ENCODE peak calls at places on chromosome 1, in five cellular contexts. Q is nephron progenitor cell, F is left ventricle myocardium superior, J is HCT116, V is kidney tubule cell. B is an unnamed sample.

GRCh38 chr1:153968000-153968363 is 280 bp downstream of the CREB3L4 start:
- DNase-seq in Q (peak; percentile 38), F (peak; percentile 59), J (no peak), V (no peak), B (no peak)

GRCh38 chr1:159872896-159873295 is 10.4 kb upstream of the VSIG8 start:
- DNase-seq in Q (no peak), F (no peak), J (no peak), V (no peak), B (no peak)

GRCh38 chr1:87515781-87516180 is 187.1 kb downstream of the LMO4 start:
- DNase-seq in Q (no peak), F (no peak), J (no peak), V (peak; percentile 32), B (no peak)

GRCh38 chr1:25208561-25209222 is 23.6 kb downstream of the SYF2 start:
- DNase-seq in Q (no peak), F (no peak), J (no peak), V (no peak), B (no peak)

GRCh38 chr1:59736744-59737143 is 78.0 kb upstream of the HOOK1 start:
- DNase-seq in Q (no peak), F (no peak), J (no peak), V (no peak), B (no peak)

GRCh38 chr1:7042322-7043231 is 257.3 kb downstream of the CAMTA1 start:
- DNase-seq in Q (no peak), F (no peak), J (peak; percentile 10), V (peak; percentile 56), B (peak; percentile 73)

GRCh38 chr1:169326644-169327316 is 40.8 kb downstream of the NME7 start:
- DNase-seq in Q (no peak), F (no peak), J (no peak), V (peak; percentile 83), B (no peak)

GRCh38 chr1:225318706-225319575 is 108.9 kb downstream of the LBR start:
- DNase-seq in Q (peak; percentile 42), F (no peak), J (peak; percentile 36), V (peak; percentile 77), B (peak; percentile 19)

GRCh38 chr1:20068722-20069121 is 1.3 kb upstream of the PLA2G5 start:
- DNase-seq in Q (no peak), F (no peak), J (no peak), V (no peak), B (no peak)

GRCh38 chr1:25763493-25763892 is 36.5 kb upstream of the SELENON start:
- DNase-seq in Q (no peak), F (no peak), J (no peak), V (no peak), B (no peak)

GRCh38 chr1:11918779-11919519 is 7.3 kb downstream of the KIAA2013 start:
- DNase-seq in Q (no peak), F (peak; percentile 78), J (no peak), V (peak; percentile 58), B (peak; percentile 50)

GRCh38 chr1:202056644-202057334 is 46.4 kb downstream of the ELF3 start:
- DNase-seq in Q (peak; percentile 17), F (peak; percentile 82), J (peak; percentile 76), V (peak; percentile 49), B (no peak)

GRCh38 chr1:51190996-51191395 is 45.1 kb upstream of the RNF11 start:
- DNase-seq in Q (no peak), F (no peak), J (no peak), V (no peak), B (no peak)